ENCODE peak calls at places on chromosomes 16 and 17, in nine cellular contexts. Q is GM20000; N is upper lobe of right lung; J is activated CD4-positive, alpha-beta T cell treated with anti-CD3 and anti-CD28 coated beads, Interleukin-2, amount 50 U/mL, for 4 hours; B is H9; P is heart right ventricle; Y is NCI-H460; Z is aorta; E is fibroblast of pulmonary artery. X is an unnamed sample.

GRCh38 chr17:57523926-57524634 is 221.0 kb downstream of the CCDC182 start:
- DNase-seq in Q (no peak), N (peak), J (no peak), B (no peak), P (peak), Y (peak), Z (peak), E (peak), X (peak)

GRCh38 chr17:21174719-21175118 is 39.2 kb downstream of the TMEM11 start:
- DNase-seq in Q (no peak), N (no peak), J (no peak), B (no peak), P (no peak), Y (no peak), Z (peak), E (peak), X (no peak)

GRCh38 chr17:1898332-1898731 is 68.5 kb downstream of the RPA1 start:
- DNase-seq in Q (no peak), N (no peak), J (no peak), B (no peak), P (no peak), Y (no peak), Z (peak), E (no peak), X (no peak)

GRCh38 chr17:62179525-62180161 is 114.6 kb upstream of the MED13 start:
- DNase-seq in Q (no peak), N (no peak), J (no peak), B (no peak), P (no peak), Y (peak), Z (no peak), E (peak), X (no peak)

GRCh38 chr17:18362509-18363020 is 785 bp downstream of the SHMT1 start:
- DNase-seq in Q (no peak), N (peak), J (no peak), B (peak), P (peak), Y (no peak), Z (no peak), E (peak), X (peak)

GRCh38 chr17:73740370-73740769 is 96.1 kb upstream of the SDK2 start:
- DNase-seq in Q (no peak), N (no peak), J (no peak), B (no peak), P (no peak), Y (no peak), Z (no peak), E (no peak), X (no peak)

GRCh38 chr17:77690271-77691161 is 268.0 kb upstream of the TNRC6C start:
- DNase-seq in Q (no peak), N (peak), J (no peak), B (peak), P (no peak), Y (no peak), Z (peak), E (no peak), X (no peak)

GRCh38 chr17:18039535-18040286 is 503 bp downstream of the GID4 start:
- DNase-seq in Q (peak), N (peak), J (no peak), B (peak), P (peak), Y (no peak), Z (no peak), E (no peak), X (peak)

GRCh38 chr16:52498640-52499039 is 48.3 kb downstream of the TOX3 start:
- DNase-seq in Q (no peak), N (no peak), J (no peak), B (no peak), P (no peak), Y (no peak), Z (no peak), E (no peak), X (no peak)

GRCh38 chr17:75487351-75488070 is 27.8 kb downstream of the CASKIN2 start:
- DNase-seq in Q (peak), N (peak), J (peak), B (no peak), P (peak), Y (no peak), Z (no peak), E (peak), X (peak)

GRCh38 chr16:54152362-54153239 is 134.0 kb downstream of the IRX3 start:
- DNase-seq in Q (no peak), N (no peak), J (no peak), B (no peak), P (no peak), Y (no peak), Z (no peak), E (no peak), X (no peak)

GRCh38 chr17:82553210-82553930 is 33.8 kb downstream of the FOXK2 start:
- DNase-seq in Q (no peak), N (no peak), J (no peak), B (peak), P (no peak), Y (no peak), Z (no peak), E (no peak), X (no peak)

GRCh38 chr16:48193846-48194245 is 38.1 kb upstream of the ABCC12 start:
- DNase-seq in Q (no peak), N (no peak), J (no peak), B (no peak), P (no peak), Y (no peak), Z (no peak), E (no peak), X (no peak)

GRCh38 chr17:28807925-28808641 is 34.5 kb downstream of the FAM222B start:
- DNase-seq in Q (no peak), N (no peak), J (no peak), B (no peak), P (no peak), Y (peak), Z (no peak), E (peak), X (peak)

GRCh38 chr16:8966781-8967436 is 3.2 kb upstream of the USP7 start:
- DNase-seq in Q (no peak), N (no peak), J (no peak), B (no peak), P (no peak), Y (no peak), Z (peak), E (no peak), X (peak)

GRCh38 chr16:54980821-54981220 is 50.2 kb downstream of the IRX5 start:
- DNase-seq in Q (no peak), N (no peak), J (no peak), B (no peak), P (no peak), Y (no peak), Z (no peak), E (no peak), X (no peak)

GRCh38 chr16:25374556-25374955 is 116.9 kb upstream of the ZKSCAN2 start:
- DNase-seq in Q (no peak), N (no peak), J (no peak), B (no peak), P (no peak), Y (no peak), Z (no peak), E (no peak), X (no peak)

GRCh38 chr17:54844262-54844661 is 56.4 kb upstream of the TOM1L1 start:
- DNase-seq in Q (no peak), N (no peak), J (no peak), B (no peak), P (no peak), Y (no peak), Z (no peak), E (no peak), X (no peak)

GRCh38 chr16:5438591-5438990 is 341.0 kb upstream of the EEF2KMT start:
- DNase-seq in Q (no peak), N (no peak), J (no peak), B (no peak), P (no peak), Y (no peak), Z (no peak), E (no peak), X (no peak)

GRCh38 chr17:68296217-68297140 is 5.2 kb downstream of the ARSG start:
- DNase-seq in Q (peak), N (no peak), J (no peak), B (no peak), P (no peak), Y (no peak), Z (no peak), E (no peak), X (no peak)

GRCh38 chr16:30662449-30662848 is 4.2 kb downstream of the FBRS start:
- DNase-seq in Q (no peak), N (no peak), J (no peak), B (no peak), P (no peak), Y (no peak), Z (no peak), E (no peak), X (no peak)

GRCh38 chr17:19021622-19022083 is 17.1 kb upstream of the FAM83G start:
- DNase-seq in Q (no peak), N (no peak), J (no peak), B (peak), P (no peak), Y (no peak), Z (peak), E (no peak), X (no peak)

GRCh38 chr16:14286381-14287230 is 215.5 kb downstream of the MRTFB start:
- DNase-seq in Q (peak), N (peak), J (no peak), B (peak), P (no peak), Y (no peak), Z (peak), E (peak), X (no peak)

GRCh38 chr16:49690778-49691177 is 165.1 kb downstream of the ZNF423 start:
- DNase-seq in Q (no peak), N (no peak), J (no peak), B (no peak), P (no peak), Y (no peak), Z (no peak), E (no peak), X (no peak)

GRCh38 chr17:57574040-57574513 is 171.0 kb downstream of the CCDC182 start:
- DNase-seq in Q (no peak), N (no peak), J (no peak), B (no peak), P (peak), Y (no peak), Z (no peak), E (peak), X (peak)

GRCh38 chr17:55395803-55396505 is 25.7 kb downstream of the MMD start:
- DNase-seq in Q (no peak), N (no peak), J (no peak), B (no peak), P (no peak), Y (no peak), Z (no peak), E (no peak), X (no peak)

GRCh38 chr17:59763861-59764260 is 56.4 kb downstream of the VMP1 start:
- DNase-seq in Q (no peak), N (no peak), J (no peak), B (no peak), P (no peak), Y (no peak), Z (no peak), E (peak), X (no peak)

GRCh38 chr16:52634528-52634927 is 87.6 kb upstream of the TOX3 start:
- DNase-seq in Q (no peak), N (no peak), J (no peak), B (no peak), P (no peak), Y (no peak), Z (no peak), E (no peak), X (no peak)

GRCh38 chr17:77884967-77885641 is 73.4 kb upstream of the TNRC6C start:
- DNase-seq in Q (no peak), N (no peak), J (no peak), B (no peak), P (no peak), Y (no peak), Z (no peak), E (no peak), X (no peak)

GRCh38 chr16:69017036-69017783 is 88.2 kb upstream of the HAS3 start:
- DNase-seq in Q (no peak), N (no peak), J (no peak), B (no peak), P (no peak), Y (no peak), Z (no peak), E (peak), X (no peak)

GRCh38 chr16:15807603-15808009 is 49.2 kb downstream of the MYH11 start:
- DNase-seq in Q (no peak), N (no peak), J (no peak), B (peak), P (no peak), Y (no peak), Z (peak), E (peak), X (peak)

GRCh38 chr17:81397314-81398169 is 2.3 kb downstream of the BAHCC1 start:
- DNase-seq in Q (no peak), N (no peak), J (no peak), B (peak), P (no peak), Y (no peak), Z (no peak), E (peak), X (no peak)

GRCh38 chr16:73713817-73714495 is 582.7 kb upstream of the PSMD7 start:
- DNase-seq in Q (no peak), N (no peak), J (no peak), B (peak), P (peak), Y (peak), Z (no peak), E (peak), X (no peak)

GRCh38 chr17:46274238-46274637 is 20.7 kb upstream of the LRRC37A start:
- DNase-seq in Q (no peak), N (no peak), J (no peak), B (no peak), P (no peak), Y (no peak), Z (no peak), E (no peak), X (no peak)

GRCh38 chr17:44977740-44978584 is 9.9 kb upstream of the C1QL1 start:
- DNase-seq in Q (no peak), N (no peak), J (no peak), B (no peak), P (no peak), Y (no peak), Z (no peak), E (no peak), X (no peak)

GRCh38 chr17:1730345-1731193 is 6.1 kb downstream of the WDR81 start:
- DNase-seq in Q (no peak), N (peak), J (no peak), B (no peak), P (peak), Y (no peak), Z (peak), E (peak), X (peak)

GRCh38 chr17:82789806-82790205 is 37.9 kb downstream of the TBCD start:
- DNase-seq in Q (no peak), N (no peak), J (no peak), B (no peak), P (no peak), Y (no peak), Z (no peak), E (no peak), X (no peak)

X was measured in tibial artery.